ENCODE peak calls at places on chromosomes 3 and 15, in eight cellular contexts. Z is small intestine; H is WTC11; C is fibroblast of gingiva; F is activated naive CD8-positive, alpha-beta T cell treated with anti-CD3 and anti-CD28 coated beads for 36 hours; R is COR-L47; T is keratinocyte; W is stimulated activated CD4-positive, alpha-beta T cell treated with anti-CD3 and anti-CD28 coated beads, Interleukin-12 subunit alpha, Interleukin-12 subunit beta, amount 100 ng/mL, for 4 hours. I is an unnamed sample.

GRCh38 chr3:146390006-146390772 is 79.2 kb downstream of the PLSCR2 start:
- DNase-seq in Z (no peak), H (no peak), C (no peak), F (no peak), R (no peak), T (no peak), W (no peak), I (no peak)

GRCh38 chr3:151372063-151372820 is 12.3 kb downstream of the P2RY12 start:
- DNase-seq in Z (no peak), H (no peak), C (no peak), F (no peak), R (no peak), T (no peak), W (no peak), I (no peak)

GRCh38 chr3:125148836-125149235 is 63.7 kb downstream of the SLC12A8 start:
- DNase-seq in Z (no peak), H (no peak), C (no peak), F (peak; percentile 10), R (no peak), T (no peak), W (no peak), I (peak; percentile 67)

GRCh38 chr15:68677996-68678395 is 99.2 kb downstream of the CORO2B start:
- DNase-seq in Z (no peak), H (no peak), C (no peak), F (no peak), R (no peak), T (no peak), W (no peak), I (no peak)

GRCh38 chr3:131591394-131591990 is 88.7 kb upstream of the MRPL3 start:
- DNase-seq in Z (no peak), H (no peak), C (no peak), F (no peak), R (no peak), T (no peak), W (no peak), I (peak; percentile 40)

GRCh38 chr3:127999509-128000106 is 52.6 kb upstream of the SEC61A1 start:
- DNase-seq in Z (no peak), H (no peak), C (no peak), F (no peak), R (no peak), T (no peak), W (no peak), I (no peak)

GRCh38 chr3:124896824-124897526 is 9.8 kb upstream of the ITGB5 start:
- DNase-seq in Z (no peak), H (no peak), C (no peak), F (no peak), R (no peak), T (no peak), W (no peak), I (no peak)

GRCh38 chr3:11641316-11641682 is 2.4 kb downstream of the VGLL4 start:
- DNase-seq in Z (no peak), H (no peak), C (peak; percentile 63), F (no peak), R (no peak), T (no peak), W (no peak), I (no peak)

GRCh38 chr3:88318067-88318466 is 168.3 kb downstream of the C3orf38 start:
- DNase-seq in Z (no peak), H (no peak), C (no peak), F (no peak), R (no peak), T (no peak), W (no peak), I (no peak)

GRCh38 chr3:42013652-42014442 is 51.9 kb upstream of the ULK4 start:
- DNase-seq in Z (peak; percentile 58), H (peak; percentile 39), C (no peak), F (peak; percentile 45), R (no peak), T (no peak), W (peak; percentile 30), I (peak; percentile 74)

GRCh38 chr15:27244047-27244446 is 273.1 kb downstream of the GABRG3 start:
- DNase-seq in Z (no peak), H (no peak), C (no peak), F (no peak), R (no peak), T (no peak), W (no peak), I (no peak)

GRCh38 chr15:69391046-69391757 is 22.9 kb upstream of the KIF23 start:
- DNase-seq in Z (no peak), H (no peak), C (no peak), F (no peak), R (no peak), T (no peak), W (no peak), I (no peak)

GRCh38 chr3:40382617-40382979 is 4.4 kb upstream of the ENTPD3 start:
- DNase-seq in Z (no peak), H (no peak), C (no peak), F (no peak), R (no peak), T (no peak), W (no peak), I (no peak)

GRCh38 chr3:84008623-84009022 is 950.2 kb upstream of the CADM2 start:
- DNase-seq in Z (no peak), H (no peak), C (no peak), F (no peak), R (no peak), T (peak; percentile 4), W (no peak), I (no peak)

GRCh38 chr3:5006755-5007202 is 27.5 kb downstream of the BHLHE40 start:
- DNase-seq in Z (no peak), H (no peak), C (no peak), F (peak; percentile 87), R (no peak), T (no peak), W (no peak), I (no peak)

GRCh38 chr15:73518180-73518862 is 75.4 kb downstream of the REC114 start:
- DNase-seq in Z (no peak), H (peak; percentile 31), C (no peak), F (no peak), R (peak; percentile 1), T (no peak), W (no peak), I (peak; percentile 20)

GRCh38 chr3:197942956-197943556 is 6.9 kb upstream of the RPL35A start:
- DNase-seq in Z (peak; percentile 37), H (no peak), C (peak; percentile 33), F (no peak), R (no peak), T (no peak), W (no peak), I (peak; percentile 65)

GRCh38 chr15:98881526-98882517 is 125.8 kb downstream of the PGPEP1L start:
- DNase-seq in Z (peak; percentile 55), H (no peak), C (peak; percentile 68), F (no peak), R (peak; percentile 44), T (no peak), W (no peak), I (peak; percentile 72)

GRCh38 chr3:52253314-52254260 is 8.0 kb downstream of the PPM1M start:
- DNase-seq in Z (peak; percentile 58), H (no peak), C (no peak), F (peak; percentile 87), R (no peak), T (no peak), W (peak; percentile 71), I (no peak)

GRCh38 chr3:111277226-111277625 is 205.6 kb downstream of the NECTIN3 start:
- DNase-seq in Z (peak; percentile 3), H (no peak), C (peak; percentile 32), F (no peak), R (no peak), T (no peak), W (no peak), I (peak; percentile 45)

GRCh38 chr15:34436956-34437442 is 609 bp downstream of the GOLGA8A start:
- DNase-seq in Z (peak; percentile 27), H (peak; percentile 36), C (peak; percentile 38), F (peak; percentile 61), R (peak; percentile 20), T (no peak), W (peak; percentile 49), I (peak; percentile 84)

GRCh38 chr3:99542771-99543518 is 95.4 kb upstream of the COL8A1 start:
- DNase-seq in Z (no peak), H (no peak), C (no peak), F (no peak), R (no peak), T (peak; percentile 75), W (no peak), I (no peak)

GRCh38 chr15:91528811-91529210 is 324.7 kb upstream of the SLCO3A1 start:
- DNase-seq in Z (no peak), H (no peak), C (no peak), F (no peak), R (no peak), T (no peak), W (no peak), I (no peak)

GRCh38 chr3:128281461-128282367 is 128.4 kb downstream of the EEFSEC start:
- DNase-seq in Z (no peak), H (no peak), C (no peak), F (no peak), R (no peak), T (no peak), W (no peak), I (no peak)

GRCh38 chr15:39270976-39271375 is 309.9 kb upstream of the THBS1 start:
- DNase-seq in Z (no peak), H (no peak), C (peak; percentile 41), F (no peak), R (no peak), T (no peak), W (no peak), I (no peak)